ENCODE peak calls at places on chromosomes 3 and 15, in six cellular contexts. K is adrenal gland, M is NB4, E is NCI-H524 treated with DMSO at 0.1 percent for 48 hours, S is cerebellar cortex, X is pons. F is an unnamed sample.

GRCh38 chr3:53269888-53270880 is 14.4 kb upstream of the TKT start:
- DNase-seq in K (peak; percentile 93), M (peak; percentile 99), E (no peak), S (peak; percentile 76), X (peak; percentile 96), F (peak; percentile 100)

GRCh38 chr15:88324241-88325065 is 67.9 kb upstream of the NTRK3 start:
- DNase-seq in K (no peak), M (no peak), E (no peak), S (no peak), X (no peak), F (no peak)

GRCh38 chr3:171526869-171527268 is 66.7 kb upstream of the TNIK start:
- DNase-seq in K (no peak), M (no peak), E (no peak), S (no peak), X (no peak), F (no peak)

GRCh38 chr3:124780767-124781485 is 50.7 kb downstream of the UMPS start:
- DNase-seq in K (peak; percentile 74), M (peak; percentile 22), E (no peak), S (peak; percentile 84), X (peak; percentile 93), F (no peak)

GRCh38 chr3:187896664-187897063 is 151.4 kb upstream of the BCL6 start:
- DNase-seq in K (no peak), M (no peak), E (no peak), S (no peak), X (no peak), F (no peak)

GRCh38 chr3:141561426-141562034 is 74.7 kb downstream of the RASA2 start:
- DNase-seq in K (no peak), M (peak; percentile 75), E (no peak), S (peak; percentile 70), X (peak; percentile 85), F (peak; percentile 30)

GRCh38 chr3:120214161-120214560 is 70.9 kb downstream of the GPR156 start:
- DNase-seq in K (peak; percentile 71), M (no peak), E (peak; percentile 47), S (no peak), X (no peak), F (no peak)

GRCh38 chr15:101326026-101326315 is 30.9 kb upstream of the SNRPA1 start:
- DNase-seq in K (no peak), M (no peak), E (no peak), S (no peak), X (no peak), F (no peak)

GRCh38 chr3:181103605-181104004 is 114.1 kb upstream of the DNAJC19 start:
- DNase-seq in K (no peak), M (peak; percentile 56), E (no peak), S (peak; percentile 22), X (no peak), F (peak; percentile 7)

GRCh38 chr3:123092243-123092642 is 25.4 kb downstream of the PDIA5 start:
- DNase-seq in K (no peak), M (no peak), E (no peak), S (no peak), X (no peak), F (no peak)

GRCh38 chr3:41450416-41451231 is 251.3 kb downstream of the CTNNB1 start:
- DNase-seq in K (no peak), M (no peak), E (no peak), S (peak; percentile 5), X (no peak), F (no peak)

GRCh38 chr3:66401578-66402382 is 99.0 kb downstream of the LRIG1 start:
- DNase-seq in K (no peak), M (no peak), E (no peak), S (peak; percentile 69), X (no peak), F (no peak)

GRCh38 chr3:14820156-14820555 is 1.4 kb downstream of the FGD5 start:
- DNase-seq in K (no peak), M (no peak), E (no peak), S (no peak), X (no peak), F (no peak)